ENCODE peak calls at places on chromosomes 3 and 15, in seven cellular contexts. U is HCT116, T is fibroblast of lung, C is bronchial epithelial cell, Q is GM12864, Z is right atrium auricular region, V is heart left ventricle. A is an unnamed sample.

GRCh38 chr3:106488288-106488687 is 619.5 kb upstream of the CBLB start:
- DNase-seq in U (no peak), T (no peak), Z (no peak), C (no peak), Q (no peak), V (no peak), A (no peak)

GRCh38 chr3:113746955-113747718 is at the start of gene ATP6V1A:
- DNase-seq in C (peak), U (no peak), T (no peak), V (peak), Q (no peak), Z (peak), A (peak)

GRCh38 chr15:61315471-61315870 is 86.4 kb upstream of the RORA start:
- DNase-seq in T (no peak), Q (no peak), Z (no peak), U (no peak), C (peak), V (no peak), A (no peak)

GRCh38 chr15:45921376-45921775 is 286.5 kb downstream of the SQOR start:
- DNase-seq in U (no peak), C (peak), Z (no peak), V (no peak), T (no peak), Q (no peak), A (no peak)

GRCh38 chr15:28875461-28875965 is 10.3 kb upstream of the APBA2 start:
- DNase-seq in V (no peak), Q (no peak), Z (no peak), T (no peak), C (no peak), U (no peak), A (no peak)

GRCh38 chr15:83435782-83436181 is 11.4 kb upstream of the SH3GL3 start:
- DNase-seq in V (no peak), T (no peak), C (no peak), Q (no peak), Z (no peak), U (no peak), A (no peak)

GRCh38 chr3:124986153-124987143 is 51.9 kb upstream of the MUC13 start:
- DNase-seq in C (peak), Q (no peak), T (peak), U (peak), V (peak), Z (no peak), A (no peak)

GRCh38 chr15:22980189-22981136 is at the start of gene CYFIP1:
- DNase-seq in U (peak), Z (peak), V (peak), C (peak), Q (no peak), T (peak), A (peak)

GRCh38 chr3:4224331-4224730 is 78.8 kb upstream of the SETMAR start:
- DNase-seq in Q (no peak), Z (no peak), V (no peak), T (no peak), C (no peak), U (no peak), A (no peak)

GRCh38 chr3:140563206-140563605 is 114.7 kb upstream of the TRIM42 start:
- DNase-seq in V (no peak), U (no peak), T (no peak), Z (no peak), Q (no peak), C (no peak), A (no peak)

GRCh38 chr15:66101715-66102395 is 151.7 kb downstream of the MEGF11 start:
- DNase-seq in T (no peak), Q (no peak), U (no peak), V (no peak), C (no peak), Z (no peak), A (no peak)

GRCh38 chr15:39034816-39035215 is 470.2 kb upstream of the RASGRP1 start:
- DNase-seq in Z (no peak), Q (no peak), C (no peak), V (no peak), T (no peak), U (no peak), A (no peak)

GRCh38 chr3:164401923-164402322 is 676.4 kb downstream of the SI start:
- DNase-seq in U (no peak), Z (no peak), C (no peak), V (no peak), T (no peak), Q (no peak), A (no peak)

GRCh38 chr15:37788767-37789391 is 145.6 kb upstream of the TMCO5A start:
- DNase-seq in U (no peak), C (no peak), V (no peak), Q (no peak), Z (no peak), T (no peak), A (no peak)

GRCh38 chr3:128800241-128801187 is 74.5 kb downstream of the RAB7A start:
- DNase-seq in T (no peak), V (peak), U (no peak), Z (no peak), Q (no peak), C (no peak), A (no peak)

GRCh38 chr3:125194849-125195601 is 17.5 kb downstream of the SLC12A8 start:
- DNase-seq in T (peak), Q (no peak), U (no peak), V (no peak), C (no peak), Z (no peak), A (no peak)

GRCh38 chr3:134351421-134351820 is 22.8 kb downstream of the AMOTL2 start:
- DNase-seq in C (no peak), Q (no peak), T (no peak), V (no peak), U (no peak), Z (no peak), A (no peak)

GRCh38 chr3:181694805-181695660 is 16.7 kb upstream of the SOX2 start:
- DNase-seq in Z (no peak), V (peak), C (peak), Q (no peak), U (no peak), T (no peak), A (no peak)

GRCh38 chr3:67489816-67490215 is 164.6 kb downstream of the SUCLG2 start:
- DNase-seq in C (no peak), T (peak), Q (no peak), V (no peak), Z (no peak), U (no peak), A (no peak)

GRCh38 chr15:82850731-82851130 is 41.3 kb downstream of the WHAMM start:
- DNase-seq in V (no peak), U (no peak), T (no peak), Q (no peak), Z (peak), C (no peak), A (no peak)

GRCh38 chr3:37935756-37936666 is 54.6 kb upstream of the VILL start:
- DNase-seq in U (peak), Z (no peak), T (peak), C (peak), V (no peak), Q (no peak), A (no peak)

GRCh38 chr15:75641176-75641498 is 1.1 kb upstream of the IMP3 start:
- DNase-seq in Z (no peak), T (no peak), U (no peak), Q (no peak), V (no peak), C (no peak), A (no peak)

DNA sequence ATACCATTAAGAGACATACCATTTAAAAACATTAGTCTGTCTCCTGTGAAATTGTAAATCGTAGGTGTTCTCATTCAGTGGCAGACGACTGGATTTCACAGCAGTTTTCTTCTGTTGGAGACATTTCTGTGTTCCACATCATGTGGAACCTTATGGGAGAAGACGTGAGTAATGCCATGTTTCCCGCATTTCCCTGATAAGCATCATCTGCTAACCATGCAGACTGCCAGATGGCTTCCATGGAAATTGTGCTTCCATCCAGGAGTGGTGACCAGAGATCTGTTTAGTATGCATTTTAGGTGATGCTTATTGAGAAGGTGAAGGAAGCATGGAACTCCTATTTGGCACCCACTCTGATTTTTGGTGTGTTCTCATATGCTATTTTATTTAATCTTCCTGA is 28.4 kb upstream of the ST3GAL6 start:
- DNase-seq in Q (no peak), C (no peak), U (no peak), Z (no peak), T (no peak), V (no peak), A (no peak)
- H3K4me3 ChIP-seq in Q (no peak), C (no peak), U (no peak), Z (no peak), T (no peak), V (peak), A (peak)

DNA sequence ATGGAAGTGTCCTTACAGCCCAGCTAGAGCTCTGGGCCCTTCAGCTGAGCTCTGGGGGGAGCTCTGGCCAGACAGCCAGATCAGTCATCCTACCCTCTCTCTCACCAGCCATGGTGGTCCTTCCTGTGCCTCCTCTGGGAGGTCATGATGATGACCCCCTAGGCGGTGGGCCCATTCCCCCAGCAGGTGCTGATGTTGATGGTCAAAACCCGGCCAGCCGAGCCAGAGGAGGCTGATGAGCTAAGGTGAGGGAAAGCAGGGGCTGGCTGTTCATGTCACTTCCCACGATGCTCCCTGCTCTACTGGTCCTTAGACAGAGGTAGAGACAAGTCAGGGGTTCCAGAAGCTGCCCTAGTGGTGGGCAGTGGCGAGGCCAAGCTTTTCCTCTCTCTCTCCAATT is 35.0 kb downstream of the GRAMD2A start:
- DNase-seq in V (no peak), U (no peak), T (no peak), C (no peak), Q (no peak), Z (no peak), A (no peak)
- TF ChIP-seq CTCF in V (no peak), U (no peak), T (no peak), C (no peak), Q (no peak), Z (no peak), A (no peak)

DNA sequence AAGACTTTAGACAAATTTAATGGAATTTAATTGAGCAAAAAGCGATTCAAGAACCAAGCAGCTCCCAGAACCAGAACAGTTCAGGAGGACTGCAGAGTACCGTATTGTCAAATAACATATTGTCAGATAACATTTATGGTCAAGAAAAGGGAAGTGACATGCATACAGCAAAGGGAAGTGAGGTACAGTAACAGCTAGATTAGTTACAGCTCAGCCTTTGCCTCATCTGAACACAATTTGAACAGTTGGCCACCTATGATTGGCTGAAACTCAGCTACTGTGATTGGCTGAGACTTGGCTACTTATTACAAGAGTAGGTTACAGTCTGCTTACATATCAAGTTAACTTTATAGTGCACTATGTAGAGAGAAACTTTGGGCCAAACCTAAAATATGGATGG is 21.9 kb downstream of the ZFAND6 start:
- DNase-seq in Q (no peak), C (no peak), T (no peak), V (no peak), Z (no peak), U (no peak), A (no peak)
- H3K4me3 ChIP-seq in Q (no peak), C (no peak), T (no peak), V (no peak), Z (no peak), U (no peak), A (no peak)

GRCh38 chr15:98292442-98293240 is 332.1 kb downstream of the ARRDC4 start:
- DNase-seq in Q (no peak), V (peak), T (peak), U (peak), C (peak), Z (no peak), A (peak)
- TF ChIP-seq CTCF in Q (peak), V (peak), T (peak), U (peak), C (peak), Z (peak), A (peak)

GRCh38 chr15:52789601-52790165 is 453 bp downstream of the ONECUT1 start:
- DNase-seq in C (no peak), T (no peak), Z (no peak), V (no peak), U (no peak), Q (no peak), A (no peak)

GRCh38 chr15:52790941-52791751 is 1.0 kb upstream of the ONECUT1 start:
- DNase-seq in Z (no peak), U (no peak), Q (no peak), V (no peak), C (no peak), T (no peak), A (no peak)

GRCh38 chr15:52789008-52789600 is 1.0 kb downstream of the ONECUT1 start:
- DNase-seq in T (no peak), Q (no peak), Z (no peak), U (no peak), V (no peak), C (no peak), A (no peak)

GRCh38 chr15:52790166-52790708 is at the start of gene ONECUT1:
- DNase-seq in C (no peak), Z (no peak), Q (no peak), V (no peak), U (no peak), T (peak), A (peak)

DNA sequence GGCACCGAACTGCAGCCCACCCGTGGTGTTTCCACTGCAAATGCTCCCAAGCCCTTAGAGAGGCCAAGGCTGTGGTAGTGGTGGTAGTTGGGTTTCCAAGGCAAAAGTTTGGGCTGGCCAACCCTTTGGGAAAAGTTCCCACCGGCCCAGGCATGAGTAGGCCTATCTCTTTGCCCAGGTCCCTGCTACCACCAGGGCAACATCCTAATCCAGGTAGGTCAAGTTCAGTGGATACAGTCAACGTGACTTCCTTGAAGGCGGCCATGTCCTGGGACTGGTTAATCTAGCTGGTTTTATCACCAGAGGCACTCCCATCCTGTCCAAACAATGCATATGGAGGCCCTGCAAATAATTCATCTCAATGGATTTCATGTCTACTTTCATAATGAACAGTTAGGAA is 1.6 kb upstream of the ONECUT1 start:
- DNase-seq in Q (no peak), Z (no peak), U (no peak), C (no peak), V (no peak), T (no peak), A (no peak)
- H3K4me3 ChIP-seq in Q (no peak), Z (no peak), U (no peak), C (no peak), V (no peak), T (no peak), A (no peak)

GRCh38 chr15:41661529-41662225 is 1.5 kb downstream of the MGA start:
- DNase-seq in V (peak), U (no peak), C (peak), T (peak), Z (peak), Q (peak), A (peak)

GRCh38 chr15:41659855-41660234 is 360 bp upstream of the MGA start:
- DNase-seq in Z (no peak), U (no peak), Q (no peak), T (no peak), V (no peak), C (no peak), A (no peak)

GRCh38 chr15:41659190-41659589 is 1.0 kb upstream of the MGA start:
- DNase-seq in U (no peak), V (no peak), C (no peak), T (no peak), Q (no peak), Z (no peak), A (no peak)

GRCh38 chr15:41660235-41661077 is at the start of gene MGA:
- DNase-seq in T (peak), V (peak), Z (peak), C (peak), Q (peak), U (peak), A (peak)

GRCh38 chr15:41661078-41661528 is 898 bp downstream of the MGA start:
- DNase-seq in Q (no peak), Z (no peak), U (no peak), C (peak), T (no peak), V (no peak), A (no peak)
- TF ChIP-seq CTCF in Q (no peak), Z (no peak), U (no peak), C (no peak), T (no peak), V (no peak), A (peak)

GRCh38 chr3:192514081-192514753 is 213.1 kb downstream of the FGF12 start:
- DNase-seq in Z (no peak), U (no peak), T (peak), Q (no peak), C (peak), V (no peak), A (peak)

GRCh38 chr3:192516850-192517249 is 210.5 kb downstream of the FGF12 start:
- DNase-seq in Z (no peak), T (no peak), Q (no peak), V (no peak), C (no peak), U (no peak), A (no peak)

GRCh38 chr3:192515661-192516040 is 211.7 kb downstream of the FGF12 start:
- DNase-seq in T (no peak), Z (no peak), V (no peak), U (no peak), C (no peak), Q (no peak), A (no peak)

DNA sequence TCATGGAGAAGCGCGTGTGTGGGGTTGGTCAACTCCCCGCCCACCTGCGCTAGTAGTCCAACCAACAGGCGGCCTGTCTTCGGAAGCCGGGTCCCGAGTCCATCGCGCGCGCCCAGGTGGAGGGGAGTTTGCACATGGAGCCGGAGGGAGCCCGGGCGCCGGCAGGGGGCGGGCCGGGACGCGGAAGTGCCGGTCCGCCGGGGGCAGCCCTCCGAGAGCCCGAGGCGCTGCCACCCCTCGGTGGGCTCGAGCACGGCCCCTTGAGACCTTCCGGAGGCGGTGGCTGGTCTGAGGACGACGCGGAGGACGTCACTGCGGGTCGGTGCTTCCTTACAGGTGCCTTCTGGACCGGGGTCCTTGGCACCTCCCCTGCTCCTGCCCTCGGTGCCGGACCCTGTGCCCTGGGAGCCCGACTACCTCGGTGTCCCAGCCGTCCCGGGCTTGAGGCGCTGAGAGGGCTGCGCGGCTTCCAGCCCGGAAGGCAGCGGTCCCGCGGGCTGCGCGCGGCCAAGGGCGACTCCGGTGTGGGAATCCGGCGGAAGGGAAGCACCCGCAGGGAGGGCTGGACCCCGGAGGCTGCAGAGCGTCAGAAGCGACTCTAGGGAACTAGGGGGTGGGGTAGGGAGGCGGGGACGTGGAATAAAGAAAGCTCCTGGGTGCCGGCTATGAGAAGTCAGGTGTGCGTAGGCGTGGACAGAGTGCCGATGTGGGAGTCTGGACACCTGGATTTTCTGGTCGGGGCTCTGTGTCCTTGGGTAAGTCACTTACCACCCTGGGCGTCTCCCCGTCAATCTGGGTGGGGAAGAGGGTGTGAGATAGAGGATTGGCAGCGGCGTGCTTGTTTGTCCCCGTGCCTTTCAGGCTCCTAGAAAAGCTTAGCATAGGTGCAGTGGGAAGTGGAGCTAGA is 212.3 kb downstream of the FGF12 start:
- DNase-seq in Q (no peak), T (no peak), C (no peak), U (no peak), Z (no peak), V (peak), A (peak)
- H3K4me3 ChIP-seq in Q (no peak), T (no peak), C (peak), U (no peak), Z (peak), V (peak), A (no peak)

DNA sequence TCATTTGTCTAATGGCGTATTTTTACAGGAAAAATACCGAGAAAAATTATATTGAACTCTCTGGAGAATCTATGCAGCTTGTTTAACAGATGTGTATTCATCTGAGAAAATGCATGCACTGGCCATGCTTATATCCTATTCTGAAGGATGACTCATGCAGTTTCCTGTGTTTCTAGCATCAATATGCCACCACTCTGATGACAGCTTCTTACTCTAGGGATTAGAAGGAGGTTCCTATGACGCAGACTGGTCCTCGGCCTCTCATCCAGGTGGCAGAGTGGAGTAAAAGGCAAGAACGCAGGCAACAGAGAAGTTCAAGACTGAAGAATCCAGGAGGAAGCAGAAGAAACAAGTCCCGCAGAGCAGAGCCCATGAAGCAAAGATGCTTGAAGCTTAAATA is 910.0 kb upstream of the ROBO1 start:
- DNase-seq in C (peak), Q (no peak), T (peak), Z (no peak), U (no peak), V (no peak), A (no peak)
- TF ChIP-seq CTCF in C (no peak), Q (no peak), T (no peak), Z (no peak), U (no peak), V (no peak), A (no peak)

GRCh38 chr3:171228228-171228627 is 201.7 kb upstream of the SLC2A2 start:
- DNase-seq in T (peak), V (no peak), C (no peak), U (no peak), Z (no peak), Q (no peak), A (no peak)

GRCh38 chr3:171229173-171229572 is 202.7 kb upstream of the SLC2A2 start:
- DNase-seq in V (no peak), Z (no peak), U (no peak), Q (no peak), C (no peak), T (no peak), A (no peak)

GRCh38 chr3:171230857-171231256 is 204.3 kb upstream of the SLC2A2 start:
- DNase-seq in V (peak), Q (no peak), U (no peak), C (peak), T (no peak), Z (no peak), A (no peak)

GRCh38 chr3:171234298-171235020 is 207.9 kb upstream of the SLC2A2 start:
- DNase-seq in V (peak), U (no peak), Q (no peak), T (no peak), Z (no peak), C (no peak), A (no peak)

GRCh38 chr3:171231361-171231760 is 204.8 kb upstream of the SLC2A2 start:
- DNase-seq in C (peak), V (no peak), U (no peak), T (no peak), Z (no peak), Q (no peak), A (no peak)
- H3K4me3 ChIP-seq in C (no peak), V (no peak), U (no peak), T (no peak), Z (no peak), Q (no peak), A (no peak)

GRCh38 chr3:9033867-9034266 is 70.6 kb upstream of the RAD18 start:
- DNase-seq in Z (no peak), V (no peak), U (no peak), C (peak), T (no peak), Q (peak), A (no peak)
- TF ChIP-seq CTCF in Z (no peak), V (no peak), U (no peak), C (peak), T (no peak), Q (peak), A (peak)

A was measured in GM06990.